ENCODE peak calls at places on chromosomes 16 and 17, in six cellular contexts. D is K562, I is H1, N is GM12878, L is HCT116, J is HepG2. C is an unnamed sample.

GRCh38 chr16:80274576-80275191 is 266.1 kb upstream of the DYNLRB2 start:
- DNase-seq in D (no peak), I (no peak), N (no peak), L (no peak), J (no peak), C (no peak)

GRCh38 chr17:16286947-16287562 is 66.2 kb downstream of the CENPV start:
- DNase-seq in D (no peak), I (peak; percentile 54), N (peak; percentile 51), L (no peak), J (no peak), C (no peak)

GRCh38 chr17:70278846-70279465 is 109.6 kb downstream of the KCNJ2 start:
- DNase-seq in D (no peak), I (no peak), N (no peak), L (no peak), J (no peak), C (no peak)

GRCh38 chr17:48382989-48383388 is 47.0 kb downstream of the SKAP1 start:
- DNase-seq in D (no peak), I (no peak), N (no peak), L (no peak), J (no peak), C (no peak)

GRCh38 chr16:4176794-4177438 is 60.7 kb upstream of the ADCY9 start:
- DNase-seq in D (peak; percentile 29), I (no peak), N (peak; percentile 21), L (peak; percentile 45), J (peak; percentile 8), C (no peak)

GRCh38 chr17:50710025-50710424 is 2.3 kb upstream of the ANKRD40 start:
- DNase-seq in D (no peak), I (no peak), N (no peak), L (no peak), J (no peak), C (no peak)

GRCh38 chr17:40314557-40314953 is 5.6 kb downstream of the RARA start:
- DNase-seq in D (no peak), I (no peak), N (no peak), L (peak; percentile 95), J (peak; percentile 78), C (no peak)

GRCh38 chr17:21214777-21215541 is 998 bp upstream of the TMEM11 start:
- DNase-seq in D (no peak), I (peak; percentile 63), N (no peak), L (no peak), J (no peak), C (no peak)

GRCh38 chr17:38538906-38539305 is 66.8 kb downstream of the SRCIN1 start:
- DNase-seq in D (no peak), I (no peak), N (no peak), L (no peak), J (no peak), C (no peak)

GRCh38 chr17:57478433-57478832 is 222.1 kb downstream of the MSI2 start:
- DNase-seq in D (no peak), I (no peak), N (no peak), L (no peak), J (no peak), C (no peak)

GRCh38 chr17:1011760-1012735 is 15.1 kb downstream of the TIMM22 start:
- DNase-seq in D (no peak), I (no peak), N (no peak), L (no peak), J (no peak), C (no peak)

GRCh38 chr16:88194397-88195020 is 188.2 kb upstream of the ZNF469 start:
- DNase-seq in D (no peak), I (no peak), N (no peak), L (no peak), J (peak; percentile 19), C (no peak)

GRCh38 chr17:83129676-83130075 is 50.3 kb downstream of the METRNL start:
- DNase-seq in D (no peak), I (no peak), N (no peak), L (no peak), J (no peak), C (no peak)

GRCh38 chr17:51395621-51396020 is 135.3 kb downstream of the UTP18 start:
- DNase-seq in D (no peak), I (no peak), N (no peak), L (no peak), J (no peak), C (no peak)

GRCh38 chr16:90046122-90046970 is 27.1 kb upstream of the DBNDD1 start:
- DNase-seq in D (peak; percentile 83), I (no peak), N (no peak), L (no peak), J (no peak), C (peak; percentile 66)

GRCh38 chr16:51113254-51114125 is 37.6 kb downstream of the SALL1 start:
- DNase-seq in D (no peak), I (no peak), N (no peak), L (no peak), J (no peak), C (no peak)

GRCh38 chr16:48433849-48434530 is 48.8 kb upstream of the SIAH1 start:
- DNase-seq in D (no peak), I (no peak), N (no peak), L (no peak), J (no peak), C (no peak)

GRCh38 chr17:2602597-2603017 is 9.2 kb downstream of the PAFAH1B1 start:
- DNase-seq in D (no peak), I (no peak), N (no peak), L (no peak), J (peak; percentile 48), C (no peak)

GRCh38 chr16:79042141-79042540 is 558.4 kb downstream of the MAF start:
- DNase-seq in D (no peak), I (no peak), N (no peak), L (no peak), J (no peak), C (no peak)

GRCh38 chr17:56897646-56898424 is 16.0 kb downstream of the TRIM25 start:
- DNase-seq in D (no peak), I (no peak), N (no peak), L (no peak), J (no peak), C (no peak)

GRCh38 chr16:9850716-9851115 is 331.5 kb downstream of the GRIN2A start:
- DNase-seq in D (no peak), I (no peak), N (no peak), L (no peak), J (no peak), C (no peak)

GRCh38 chr16:77823067-77823466 is 34.7 kb downstream of the VAT1L start:
- DNase-seq in D (no peak), I (no peak), N (no peak), L (no peak), J (no peak), C (no peak)

GRCh38 chr17:74854792-74855191 is 4.9 kb downstream of the GRIN2C start:
- DNase-seq in D (no peak), I (no peak), N (no peak), L (no peak), J (no peak), C (no peak)

GRCh38 chr16:89031715-89032659 is 55.0 kb upstream of the CBFA2T3 start:
- DNase-seq in D (no peak), I (no peak), N (peak; percentile 71), L (no peak), J (no peak), C (no peak)

GRCh38 chr16:14151256-14152030 is 80.3 kb downstream of the MRTFB start:
- DNase-seq in D (no peak), I (no peak), N (no peak), L (no peak), J (no peak), C (no peak)

GRCh38 chr17:49588726-49589555 is 13.3 kb downstream of the NXPH3 start:
- DNase-seq in D (no peak), I (no peak), N (no peak), L (no peak), J (no peak), C (no peak)

GRCh38 chr17:36132421-36132831 is 28.8 kb downstream of the CCL4 start:
- DNase-seq in D (no peak), I (no peak), N (peak; percentile 56), L (no peak), J (no peak), C (no peak)

GRCh38 chr16:78189121-78189520 is 89.7 kb downstream of the WWOX start:
- DNase-seq in D (no peak), I (peak; percentile 29), N (no peak), L (no peak), J (no peak), C (no peak)

GRCh38 chr16:89637379-89637778 is 20.1 kb downstream of the CHMP1A start:
- DNase-seq in D (peak; percentile 50), I (no peak), N (no peak), L (no peak), J (no peak), C (no peak)

GRCh38 chr17:57724038-57724728 is 20.9 kb downstream of the CCDC182 start:
- DNase-seq in D (no peak), I (no peak), N (peak; percentile 32), L (no peak), J (no peak), C (no peak)

GRCh38 chr16:30348929-30349328 is 6.2 kb downstream of the CD2BP2 start:
- DNase-seq in D (no peak), I (no peak), N (no peak), L (no peak), J (no peak), C (no peak)
- H3K9ac ChIP-seq in D (no peak overlapping the region), I (no peak overlapping the region), N (no peak overlapping the region), L (no peak overlapping the region), J (no peak overlapping the region), C (no peak overlapping the region)

GRCh38 chr17:32276217-32276616 is 10.6 kb downstream of the RHBDL3 start:
- DNase-seq in D (no peak), I (no peak), N (no peak), L (no peak), J (no peak), C (no peak)
- TF ChIP-seq ZNF274 in D (no peak), I (no peak), N (no peak), L (no peak), J (no peak), C (no peak)

GRCh38 chr16:11677451-11677951 is 9.2 kb downstream of the SNN start:
- DNase-seq in D (no peak), I (no peak), N (no peak), L (no peak), J (no peak), C (no peak)
- H3K36me3 ChIP-seq in D (peaks cover 53% of the 10 kb centered on the region), I (peaks cover 27% of the 10 kb centered on the region), N (peaks cover 31% of the 10 kb centered on the region), L (peaks cover 12% of the 10 kb centered on the region), J (peaks cover 62% of the 10 kb centered on the region), C (peaks cover 88% of the 10 kb centered on the region)

DNA sequence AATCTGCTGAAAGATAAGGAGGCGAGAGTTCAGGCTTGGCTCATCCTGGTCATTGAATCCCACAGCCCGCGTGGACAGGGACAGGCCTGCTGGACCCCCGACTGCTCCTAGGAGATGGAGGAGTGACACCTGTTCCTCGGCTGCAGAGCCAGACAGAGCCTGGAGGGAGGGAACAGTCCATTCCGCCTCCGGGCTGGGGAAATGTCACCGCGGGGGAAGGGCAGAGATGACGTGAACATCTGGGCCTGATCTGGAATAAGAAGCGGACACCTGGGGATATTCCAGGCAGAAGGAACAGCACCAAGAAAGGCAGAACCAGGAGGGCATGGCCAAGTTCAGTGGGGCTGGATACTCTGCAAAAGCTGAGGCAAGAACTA is 1.5 kb downstream of the ZNF747 start:
- DNase-seq in D (no peak), I (no peak), N (no peak), L (no peak), J (no peak), C (no peak)
- H3K9ac ChIP-seq in D (peak overlapping the region; percentile 91), I (no peak overlapping the region), N (no peak overlapping the region), L (no peak overlapping the region), J (peak overlapping the region; percentile 89), C (peak overlapping the region; percentile 51)

C was measured in NT2/D1.